ENCODE peak calls at places on chromosome X, in five cellular contexts. D is right lobe of liver, L is neural progenitor cell, K is fibroblast of pulmonary artery, B is ovary. W is an unnamed sample.

GRCh38 chrX:123884809-123885408 is 25.1 kb downstream of the XIAP start:
- DNase-seq in B (no peak), K (peak; percentile 69), D (no peak), L (peak; percentile 55), W (peak; percentile 56)

GRCh38 chrX:134600714-134601113 is 57.6 kb downstream of the PLAC1 start:
- DNase-seq in D (no peak), K (peak; percentile 41), B (no peak), L (no peak), W (peak; percentile 3)

GRCh38 chrX:148960060-148960459 is 459.6 kb downstream of the AFF2 start:
- DNase-seq in B (no peak), K (peak; percentile 70), D (no peak), L (no peak), W (peak; percentile 58)

GRCh38 chrX:87392369-87392768 is 125.2 kb upstream of the KLHL4 start:
- DNase-seq in L (peak; percentile 36), D (no peak), B (no peak), K (no peak), W (no peak)

GRCh38 chrX:111103246-111103645 is 7.3 kb downstream of the PAK3 start:
- DNase-seq in D (no peak), B (peak; percentile 34), K (no peak), L (no peak), W (no peak)

GRCh38 chrX:17527135-17527701 is 152.2 kb downstream of the NHS start:
- DNase-seq in D (no peak), L (peak; percentile 25), B (peak; percentile 27), K (peak; percentile 16), W (no peak)

GRCh38 chrX:40097101-40097491 is 662 bp downstream of the BCOR start:
- DNase-seq in D (no peak), B (peak; percentile 50), L (no peak), K (no peak), W (no peak)

GRCh38 chrX:10892605-10893225 is 218.4 kb upstream of the HCCS start:
- DNase-seq in L (no peak), K (no peak), D (no peak), B (no peak), W (no peak)

DNA sequence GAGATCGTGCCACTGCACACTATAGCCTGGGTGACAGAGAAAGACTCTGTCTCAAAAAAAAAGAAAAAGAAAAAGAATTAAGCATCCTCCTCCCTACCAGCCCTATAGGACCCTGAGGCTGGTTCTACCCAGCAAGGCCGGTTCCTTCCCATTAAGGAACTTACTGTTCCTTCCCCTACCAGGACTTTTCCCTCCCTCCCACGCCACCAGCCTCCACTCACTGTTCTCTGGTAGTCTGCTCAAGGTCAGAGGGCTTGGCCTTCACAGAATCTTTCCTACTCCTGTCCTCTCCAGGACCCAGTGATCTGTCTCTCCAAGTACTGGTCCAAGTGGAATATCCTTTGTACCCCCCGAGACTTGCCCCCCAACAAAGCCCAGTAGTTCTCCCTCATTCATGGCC is 1.4 kb downstream of the GRIPAP1 start:
- DNase-seq in K (no peak), L (no peak), B (no peak), D (no peak), W (no peak)
- H3K4me3 ChIP-seq in K (no peak overlapping the region), L (no peak overlapping the region), B (no peak overlapping the region), D (no peak overlapping the region), W (no peak overlapping the region)

GRCh38 chrX:121579016-121579760 is 531.8 kb downstream of the GLUD2 start:
- DNase-seq in B (no peak), K (peak; percentile 53), D (no peak), L (peak; percentile 45), W (peak; percentile 26)
- TF ChIP-seq CTCF in B (no peak), K (peak; percentile 35), D (peak; percentile 40), L (peak; percentile 56), W (peak; percentile 23)

GRCh38 chrX:77788050-77788449 is 2.0 kb upstream of the ATRX start:
- DNase-seq in L (no peak), K (no peak), D (no peak), B (no peak), W (peak; percentile 18)

GRCh38 chrX:77785400-77785745 is 643 bp downstream of the ATRX start:
- DNase-seq in B (no peak), L (peak; percentile 52), K (no peak), D (no peak), W (peak; percentile 3)

DNA sequence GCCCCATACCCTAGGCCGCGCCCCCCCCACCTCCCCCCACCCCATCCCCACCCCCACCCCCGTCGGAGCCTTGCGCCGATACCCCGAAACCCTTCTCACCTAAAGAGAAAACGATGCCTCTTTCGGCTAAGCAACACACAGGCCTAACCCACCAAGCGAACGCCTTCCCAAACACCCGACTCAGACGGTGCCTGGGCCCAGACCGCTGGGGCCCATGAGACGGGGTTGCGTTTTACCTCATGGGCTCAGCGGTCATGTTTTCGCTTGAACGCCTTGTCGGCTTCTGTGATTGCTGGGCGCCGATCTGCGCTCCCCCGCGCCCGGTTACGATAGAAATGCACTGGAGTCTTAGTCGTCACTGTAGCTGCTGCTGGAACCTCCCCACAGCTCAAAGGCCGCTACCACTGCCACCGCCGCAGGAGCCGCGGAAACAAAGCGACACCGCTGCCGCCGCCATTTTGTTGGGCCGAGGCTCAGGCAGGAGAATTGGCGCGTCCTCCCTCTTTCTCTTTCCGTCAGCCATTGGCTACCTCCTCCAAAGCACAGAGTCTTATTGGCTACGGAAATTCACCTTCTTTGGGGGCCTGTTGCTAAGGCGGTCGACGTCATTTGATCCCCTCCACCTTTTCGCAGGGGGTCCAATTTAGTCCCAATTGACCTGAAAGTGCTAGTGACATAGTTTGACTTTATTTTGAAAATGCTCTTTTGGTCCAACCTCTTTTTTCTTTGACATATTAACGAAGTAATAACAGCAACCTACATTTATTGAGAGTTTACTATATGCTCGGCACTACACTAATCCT is at the start of gene ATRX:
- DNase-seq in D (peak; percentile 58), B (peak; percentile 71), K (peak; percentile 82), L (peak; percentile 85), W (peak; percentile 68)
- H3K4me3 ChIP-seq in D (peak within 1 kb of the TSS; percentile 60), B (peak within 1 kb of the TSS; percentile 41), K (peak within 1 kb of the TSS; percentile 73), L (peak within 1 kb of the TSS; percentile 80), W (peak within 1 kb of the TSS; percentile 72)

DNA sequence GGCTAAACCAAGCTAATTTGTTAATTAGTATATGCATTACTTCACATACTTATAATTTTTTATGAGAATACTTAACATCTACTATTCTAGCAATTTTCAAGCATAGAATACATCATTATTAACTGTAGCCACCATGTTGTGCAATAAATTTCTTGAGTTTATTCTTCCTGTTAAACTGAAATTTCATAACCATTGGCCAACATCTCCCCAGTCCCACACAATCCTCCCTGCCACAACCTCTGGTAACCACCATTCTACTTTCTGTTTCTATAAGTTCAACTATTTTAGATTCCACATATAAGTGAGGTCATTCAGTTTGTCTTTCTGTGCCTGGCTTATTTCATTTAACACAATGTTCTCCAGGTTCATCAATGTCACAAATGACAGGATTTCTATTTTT is 208.5 kb downstream of the PPP4R3C start:
- DNase-seq in K (no peak), L (no peak), B (no peak), D (no peak), W (no peak)
- TF ChIP-seq CTCF in K (no peak), L (no peak), B (no peak), D (no peak), W (no peak)

GRCh38 chrX:9534686-9535085 is 69.8 kb downstream of the TBL1X start:
- DNase-seq in B (no peak), K (peak; percentile 75), D (no peak), L (peak; percentile 43), W (no peak)
- H3K4me3 ChIP-seq in B (no peak overlapping the region), K (no peak overlapping the region), D (no peak overlapping the region), L (peak overlapping the region; percentile 32), W (no peak overlapping the region)

GRCh38 chrX:23908219-23909003 is 605 bp downstream of the CXorf58 start:
- DNase-seq in B (no peak), D (no peak), K (no peak), L (no peak), W (no peak)
- TF ChIP-seq CTCF in B (no peak), D (no peak), K (peak; percentile 30), L (peak; percentile 61), W (peak; percentile 15)

GRCh38 chrX:131812847-131813825 is 210.0 kb upstream of the STK26 start:
- DNase-seq in K (no peak), L (no peak), B (peak; percentile 81), D (peak; percentile 67), W (no peak)
- H3K4me3 ChIP-seq in K (no peak overlapping the region), L (no peak overlapping the region), B (peak overlapping the region; percentile 23), D (peak overlapping the region; percentile 57), W (no peak overlapping the region)

GRCh38 chrX:18984381-18985185 is 669 bp upstream of the PHKA2 start:
- DNase-seq in B (peak; percentile 82), D (peak; percentile 88), L (peak; percentile 88), K (peak; percentile 72), W (peak; percentile 47)
- TF ChIP-seq CTCF in B (peak; percentile 68), D (peak; percentile 35), L (peak; percentile 42), K (peak; percentile 36), W (peak; percentile 49)

GRCh38 chrX:33082371-33082770 is 129.0 kb downstream of the DMD start:
- DNase-seq in D (no peak), B (no peak), K (no peak), L (no peak), W (no peak)

GRCh38 chrX:33087411-33087810 is 123.9 kb downstream of the DMD start:
- DNase-seq in L (no peak), B (no peak), K (no peak), D (no peak), W (no peak)

GRCh38 chrX:33086886-33087285 is 124.5 kb downstream of the DMD start:
- DNase-seq in L (peak; percentile 19), B (no peak), K (no peak), D (no peak), W (no peak)
- H3K4me3 ChIP-seq in L (no peak overlapping the region), B (no peak overlapping the region), K (no peak overlapping the region), D (no peak overlapping the region), W (no peak overlapping the region)

W was measured in bronchial epithelial cell.